ENCODE peak calls at places on chromosomes 12 and 14, in eight cellular contexts. H, U, S, Z, P, V, C and A are unnamed samples.

GRCh38 chr12:91920276-91920675 is 225.4 kb downstream of the BTG1 start:
- DNase-seq in H (peak; percentile 31), U (no peak), S (peak; percentile 14), Z (no peak), P (no peak), V (no peak), C (peak; percentile 26), A (peak; percentile 41)

GRCh38 chr14:45249847-45250575 is 3.0 kb downstream of the MIS18BP1 start:
- DNase-seq in H (peak; percentile 95), U (no peak), S (peak; percentile 94), Z (no peak), P (no peak), V (peak; percentile 49), C (peak; percentile 64), A (peak; percentile 86)

GRCh38 chr14:59252772-59253500 is 64.5 kb downstream of the DAAM1 start:
- DNase-seq in H (peak; percentile 87), U (no peak), S (no peak), Z (no peak), P (no peak), V (no peak), C (peak; percentile 82), A (peak; percentile 61)

GRCh38 chr12:88362439-88362838 is 217.8 kb downstream of the KITLG start:
- DNase-seq in H (peak; percentile 36), U (no peak), S (peak; percentile 23), Z (no peak), P (no peak), V (no peak), C (peak; percentile 30), A (peak; percentile 13)

GRCh38 chr12:92602476-92602875 is 100.3 kb upstream of the PLEKHG7 start:
- DNase-seq in H (peak; percentile 91), U (no peak), S (peak; percentile 96), Z (no peak), P (no peak), V (peak; percentile 84), C (peak; percentile 92), A (peak; percentile 97)

GRCh38 chr14:103528158-103528511 is 861 bp upstream of the TRMT61A start:
- DNase-seq in H (peak; percentile 37), U (no peak), S (no peak), Z (no peak), P (no peak), V (no peak), C (peak; percentile 27), A (no peak)

GRCh38 chr12:7872565-7873304 is at the start of gene SLC2A14:
- DNase-seq in H (no peak), U (no peak), S (no peak), Z (no peak), P (no peak), V (no peak), C (no peak), A (no peak)

GRCh38 chr12:2291947-2292346 is 239.2 kb downstream of the CACNA1C start:
- DNase-seq in H (no peak), U (peak; percentile 29), S (no peak), Z (peak; percentile 61), P (no peak), V (no peak), C (no peak), A (no peak)

GRCh38 chr14:102969060-102969791 is 46.8 kb downstream of the AMN start:
- DNase-seq in H (no peak), U (no peak), S (no peak), Z (no peak), P (no peak), V (no peak), C (no peak), A (no peak)

GRCh38 chr12:51517316-51517715 is 73.7 kb upstream of the SCN8A start:
- DNase-seq in H (no peak), U (peak; percentile 40), S (no peak), Z (no peak), P (no peak), V (no peak), C (no peak), A (no peak)

GRCh38 chr12:115846516-115846915 is 431.0 kb downstream of the MED13L start:
- DNase-seq in H (no peak), U (no peak), S (no peak), Z (no peak), P (no peak), V (no peak), C (no peak), A (no peak)

GRCh38 chr14:49767473-49768300 is at the start of gene KLHDC2:
- DNase-seq in H (peak; percentile 94), U (peak; percentile 97), S (peak; percentile 88), Z (peak; percentile 93), P (peak; percentile 97), V (peak; percentile 58), C (peak; percentile 82), A (peak; percentile 87)

GRCh38 chr14:38056270-38056669 is 151.4 kb upstream of the SSTR1 start:
- DNase-seq in H (no peak), U (no peak), S (no peak), Z (no peak), P (no peak), V (no peak), C (no peak), A (no peak)

GRCh38 chr12:96368233-96368632 is 32.0 kb downstream of the CDK17 start:
- DNase-seq in H (peak; percentile 38), U (no peak), S (no peak), Z (no peak), P (no peak), V (no peak), C (peak; percentile 40), A (no peak)

GRCh38 chr14:37573355-37573754 is 21.7 kb downstream of the FOXA1 start:
- DNase-seq in H (no peak), U (no peak), S (no peak), Z (no peak), P (no peak), V (no peak), C (no peak), A (no peak)

GRCh38 chr12:82144505-82144904 is 213.7 kb downstream of the CCDC59 start:
- DNase-seq in H (no peak), U (no peak), S (no peak), Z (no peak), P (no peak), V (no peak), C (no peak), A (no peak)

GRCh38 chr12:122862872-122863701 is 27.8 kb downstream of the HIP1R start:
- DNase-seq in H (no peak), U (no peak), S (no peak), Z (no peak), P (peak; percentile 82), V (no peak), C (no peak), A (no peak)

GRCh38 chr12:65822732-65823480 is 1.4 kb upstream of the HMGA2 start:
- DNase-seq in H (peak; percentile 81), U (no peak), S (peak; percentile 79), Z (no peak), P (no peak), V (no peak), C (peak; percentile 65), A (peak; percentile 78)

GRCh38 chr12:28611501-28611900 is 421.2 kb downstream of the CCDC91 start:
- DNase-seq in H (no peak), U (no peak), S (no peak), Z (no peak), P (no peak), V (no peak), C (no peak), A (no peak)

GRCh38 chr14:72948481-72949138 is 22.3 kb downstream of the DCAF4 start:
- DNase-seq in H (peak; percentile 75), U (peak; percentile 91), S (peak; percentile 70), Z (no peak), P (peak; percentile 76), V (peak; percentile 33), C (peak; percentile 74), A (peak; percentile 78)

GRCh38 chr12:66898700-66899469 is 220.0 kb upstream of the GRIP1 start:
- DNase-seq in H (no peak), U (no peak), S (no peak), Z (no peak), P (no peak), V (no peak), C (no peak), A (no peak)

GRCh38 chr12:78226763-78227162 is 396.1 kb downstream of the NAV3 start:
- DNase-seq in H (no peak), U (no peak), S (no peak), Z (no peak), P (no peak), V (no peak), C (no peak), A (no peak)
- H3K4me3 ChIP-seq in H (no peak overlapping the region), U (no peak overlapping the region), S (no peak overlapping the region), Z (no peak overlapping the region), P (no peak overlapping the region), V (no peak overlapping the region), C (no peak overlapping the region), A (no peak overlapping the region)

GRCh38 chr12:31818623-31819268 is 89.9 kb upstream of the AMN1 start:
- DNase-seq in H (no peak), U (no peak), S (no peak), Z (no peak), P (no peak), V (no peak), C (no peak), A (no peak)

GRCh38 chr12:31815096-31815495 is 86.3 kb upstream of the AMN1 start:
- DNase-seq in H (no peak), U (no peak), S (no peak), Z (no peak), P (no peak), V (no peak), C (no peak), A (no peak)

GRCh38 chr12:31807773-31808097 is 78.9 kb upstream of the AMN1 start:
- DNase-seq in H (no peak), U (no peak), S (no peak), Z (no peak), P (no peak), V (no peak), C (no peak), A (no peak)

GRCh38 chr12:31817120-31817519 is 88.3 kb upstream of the AMN1 start:
- DNase-seq in H (no peak), U (no peak), S (no peak), Z (no peak), P (no peak), V (no peak), C (no peak), A (no peak)

DNA sequence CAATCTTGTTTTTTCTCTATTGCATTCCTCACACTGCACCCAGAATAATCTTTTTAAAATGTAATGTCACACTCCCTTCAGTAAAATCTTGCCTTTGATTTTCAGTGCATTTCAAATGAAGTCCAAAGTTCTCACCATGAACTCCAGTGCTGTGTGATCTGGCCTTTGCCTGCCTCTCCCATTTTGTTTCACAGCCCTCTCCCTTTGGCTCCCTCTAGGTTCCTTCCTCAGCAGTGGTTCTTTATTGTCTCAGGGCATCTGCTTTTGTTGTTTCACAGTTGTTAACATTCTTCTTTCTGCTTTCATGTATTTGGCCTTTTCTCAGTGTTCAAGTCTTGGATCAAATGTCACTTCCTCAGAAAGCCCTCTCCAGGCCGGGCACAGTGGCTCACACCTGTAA is 84.5 kb upstream of the AMN1 start:
- DNase-seq in H (peak; percentile 21), U (no peak), S (no peak), Z (no peak), P (no peak), V (no peak), C (peak; percentile 17), A (peak; percentile 14)
- TF ChIP-seq CTCF in H (peak; percentile 18), U (no peak), S (no peak), Z (no peak), P (no peak), V (peak; percentile 24), C (peak; percentile 22), A (peak; percentile 31)

GRCh38 chr12:94615284-94616216 is 34.8 kb downstream of the TMCC3 start:
- DNase-seq in H (peak; percentile 55), U (no peak), S (peak; percentile 45), Z (peak; percentile 38), P (no peak), V (no peak), C (peak; percentile 44), A (peak; percentile 49)
- H3K4me3 ChIP-seq in H (no peak overlapping the region), U (no peak overlapping the region), S (no peak overlapping the region), Z (peak overlapping the region; percentile 27), P (peak overlapping the region; percentile 3), V (no peak overlapping the region), C (no peak overlapping the region), A (peak overlapping the region; percentile 31)

GRCh38 chr12:132414634-132415340 is 75.2 kb upstream of the FBRSL1 start:
- DNase-seq in H (peak; percentile 82), U (no peak), S (peak; percentile 59), Z (peak; percentile 85), P (peak; percentile 88), V (peak; percentile 18), C (peak; percentile 77), A (peak; percentile 76)
- TF ChIP-seq CTCF in H (peak; percentile 89), U (no peak), S (peak; percentile 95), Z (peak; percentile 89), P (peak; percentile 93), V (peak; percentile 96), C (peak; percentile 95), A (peak; percentile 84)